ENCODE peak calls at places on chromosomes 6 and 20, in five cellular contexts. Z is activated CD4-positive, CD25-positive, alpha-beta regulatory T cell treated with anti-CD3 and anti-CD28 coated beads, Interleukin-2, amount 50 U/mL, for 72 hours; C is effector CD4-positive, alpha-beta T cell; Q is T-cell; P is GM04504. E is an unnamed sample.

GRCh38 chr20:47568019-47568418 is 66.3 kb downstream of the NCOA3 start:
- DNase-seq in Z (no peak), C (no peak), Q (no peak), P (peak), E (no peak)

GRCh38 chr20:7285918-7286556 is 518.6 kb downstream of the BMP2 start:
- DNase-seq in Z (peak), C (no peak), Q (no peak), P (peak), E (no peak)

GRCh38 chr6:34318492-34319470 is 70.0 kb upstream of the SMIM29 start:
- DNase-seq in Z (no peak), C (no peak), Q (no peak), P (no peak), E (no peak)

GRCh38 chr6:53375851-53376250 is 27.1 kb upstream of the ELOVL5 start:
- DNase-seq in Z (no peak), C (no peak), Q (no peak), P (no peak), E (no peak)

GRCh38 chr20:36408219-36408618 is 102.1 kb downstream of the DLGAP4 start:
- DNase-seq in Z (no peak), C (no peak), Q (no peak), P (no peak), E (no peak)

GRCh38 chr20:53829086-53829703 is 235.6 kb upstream of the ZNF217 start:
- DNase-seq in Z (no peak), C (no peak), Q (no peak), P (peak), E (no peak)

GRCh38 chr20:8509809-8510208 is 377.7 kb downstream of the PLCB1 start:
- DNase-seq in Z (no peak), C (no peak), Q (no peak), P (no peak), E (no peak)

GRCh38 chr6:4585682-4586468 is 190.3 kb upstream of the CDYL start:
- DNase-seq in Z (no peak), C (no peak), Q (no peak), P (no peak), E (no peak)

GRCh38 chr6:3614918-3615317 is 136.6 kb downstream of the PXDC1 start:
- DNase-seq in Z (no peak), C (no peak), Q (no peak), P (no peak), E (no peak)

GRCh38 chr20:16061394-16061793 is 511.9 kb downstream of the KIF16B start:
- DNase-seq in Z (no peak), C (no peak), Q (no peak), P (no peak), E (no peak)

GRCh38 chr6:87806635-87807034 is 104.6 kb upstream of the AKIRIN2 start:
- DNase-seq in Z (no peak), C (no peak), Q (no peak), P (no peak), E (no peak)

GRCh38 chr6:46130665-46131064 is 876 bp downstream of the ENPP4 start:
- DNase-seq in Z (no peak), C (no peak), Q (no peak), P (no peak), E (no peak)

GRCh38 chr20:35742741-35743523 is 872 bp upstream of the RBM39 start:
- DNase-seq in Z (no peak), C (no peak), Q (no peak), P (no peak), E (no peak)

GRCh38 chr20:24132246-24132645 is 143.7 kb upstream of the GGTLC1 start:
- DNase-seq in Z (no peak), C (no peak), Q (no peak), P (no peak), E (no peak)

GRCh38 chr6:27752038-27752885 is 159.9 kb downstream of the OR2B2 start:
- DNase-seq in Z (peak), C (peak), Q (peak), P (peak), E (no peak)

GRCh38 chr20:61777773-61778484 is 287.8 kb downstream of the TAF4 start:
- DNase-seq in Z (no peak), C (no peak), Q (no peak), P (no peak), E (no peak)

GRCh38 chr6:169162968-169163903 is 90.4 kb downstream of the THBS2 start:
- DNase-seq in Z (no peak), C (no peak), Q (no peak), P (peak), E (no peak)

GRCh38 chr6:41239467-41240159 is 11.5 kb downstream of the TREML4 start:
- DNase-seq in Z (no peak), C (no peak), Q (no peak), P (no peak), E (no peak)

GRCh38 chr6:133623065-133623464 is 265.8 kb upstream of the TCF21 start:
- DNase-seq in Z (no peak), C (no peak), Q (no peak), P (no peak), E (no peak)

GRCh38 chr6:31086788-31087440 is 25.5 kb downstream of the C6orf15 start:
- DNase-seq in Z (no peak), C (no peak), Q (no peak), P (no peak), E (no peak)

GRCh38 chr20:32979201-32979998 is 24.8 kb downstream of the SUN5 start:
- DNase-seq in Z (no peak), C (no peak), Q (no peak), P (no peak), E (no peak)

GRCh38 chr20:54103067-54103761 is 32.8 kb upstream of the BCAS1 start:
- DNase-seq in Z (peak), C (peak), Q (peak), P (no peak), E (peak)

GRCh38 chr20:62740286-62741141 is 31.9 kb downstream of the NTSR1 start:
- DNase-seq in Z (peak), C (peak), Q (peak), P (peak), E (peak)

E was measured in T-helper 2 cell.